ENCODE peak calls at places on chromosomes 2 and 18, in seven cellular contexts. One of them, this sample, is unnamed.
A peak's percentile ranks its signal among the peaks of the same experiment; 100 is the strongest.

GRCh38 chr2:3441465-3441864 is 62.0 kb downstream of the TRAPPC12 start:
- DNase-seq in endodermal cell: no peak
- DNase-seq in Caco-2: no peak
- DNase-seq in fibroblast of villous mesenchyme: no peak
- DNase-seq in activated CD8-positive, alpha-beta T cell treated with anti-CD3 and anti-CD28 coated beads for 36 hours: no peak
- DNase-seq in A549: no peak
- DNase-seq in ovary: no peak
- DNase-seq in this sample: no peak

GRCh38 chr18:34729740-34730338 is 19.7 kb downstream of the DTNA start:
- DNase-seq in endodermal cell: no peak
- DNase-seq in Caco-2: no peak
- DNase-seq in fibroblast of villous mesenchyme: no peak
- DNase-seq in activated CD8-positive, alpha-beta T cell treated with anti-CD3 and anti-CD28 coated beads for 36 hours: no peak
- DNase-seq in A549: no peak
- DNase-seq in ovary: no peak
- DNase-seq in this sample: no peak

GRCh38 chr18:11149441-11150270 is at the start of gene PIEZO2:
- DNase-seq in endodermal cell: peak; percentile 95
- DNase-seq in Caco-2: no peak
- DNase-seq in fibroblast of villous mesenchyme: peak; percentile 77
- DNase-seq in activated CD8-positive, alpha-beta T cell treated with anti-CD3 and anti-CD28 coated beads for 36 hours: peak; percentile 17
- DNase-seq in A549: peak; percentile 14
- DNase-seq in ovary: peak; percentile 44
- DNase-seq in this sample: peak; percentile 29

GRCh38 chr2:121031568-121032340 is 253.2 kb downstream of the TFCP2L1 start:
- DNase-seq in endodermal cell: no peak
- DNase-seq in Caco-2: no peak
- DNase-seq in fibroblast of villous mesenchyme: no peak
- DNase-seq in activated CD8-positive, alpha-beta T cell treated with anti-CD3 and anti-CD28 coated beads for 36 hours: no peak
- DNase-seq in A549: no peak
- DNase-seq in ovary: no peak
- DNase-seq in this sample: no peak

GRCh38 chr2:68764041-68764780 is 29.6 kb downstream of the ARHGAP25 start:
- DNase-seq in endodermal cell: no peak
- DNase-seq in Caco-2: no peak
- DNase-seq in fibroblast of villous mesenchyme: peak; percentile 58
- DNase-seq in activated CD8-positive, alpha-beta T cell treated with anti-CD3 and anti-CD28 coated beads for 36 hours: no peak
- DNase-seq in A549: no peak
- DNase-seq in ovary: no peak
- DNase-seq in this sample: no peak

GRCh38 chr18:65754121-65754520 is 3.3 kb downstream of the CDH7 start:
- DNase-seq in endodermal cell: peak; percentile 58
- DNase-seq in Caco-2: no peak
- DNase-seq in fibroblast of villous mesenchyme: no peak
- DNase-seq in activated CD8-positive, alpha-beta T cell treated with anti-CD3 and anti-CD28 coated beads for 36 hours: no peak
- DNase-seq in A549: no peak
- DNase-seq in ovary: no peak
- DNase-seq in this sample: no peak

GRCh38 chr2:135226961-135227360 is 174.9 kb downstream of the RAB3GAP1 start:
- DNase-seq in endodermal cell: no peak
- DNase-seq in Caco-2: no peak
- DNase-seq in fibroblast of villous mesenchyme: peak; percentile 69
- DNase-seq in activated CD8-positive, alpha-beta T cell treated with anti-CD3 and anti-CD28 coated beads for 36 hours: no peak
- DNase-seq in A549: no peak
- DNase-seq in ovary: no peak
- DNase-seq in this sample: no peak

GRCh38 chr2:201900362-201900761 is 94.0 kb downstream of the CDK15 start:
- DNase-seq in endodermal cell: no peak
- DNase-seq in Caco-2: no peak
- DNase-seq in fibroblast of villous mesenchyme: no peak
- DNase-seq in activated CD8-positive, alpha-beta T cell treated with anti-CD3 and anti-CD28 coated beads for 36 hours: no peak
- DNase-seq in A549: no peak
- DNase-seq in ovary: no peak
- DNase-seq in this sample: no peak

GRCh38 chr18:48924621-48925601 is 25.9 kb downstream of the SMAD7 start:
- DNase-seq in endodermal cell: peak; percentile 52
- DNase-seq in Caco-2: no peak
- DNase-seq in fibroblast of villous mesenchyme: peak; percentile 62
- DNase-seq in activated CD8-positive, alpha-beta T cell treated with anti-CD3 and anti-CD28 coated beads for 36 hours: peak; percentile 63
- DNase-seq in A549: no peak
- DNase-seq in ovary: peak; percentile 58
- DNase-seq in this sample: peak; percentile 20

GRCh38 chr2:91477731-91478672 is 2786.5 kb downstream of the RPIA start:
- DNase-seq in endodermal cell: peak; percentile 38
- DNase-seq in Caco-2: no peak
- DNase-seq in fibroblast of villous mesenchyme: no peak
- DNase-seq in activated CD8-positive, alpha-beta T cell treated with anti-CD3 and anti-CD28 coated beads for 36 hours: no peak
- DNase-seq in A549: no peak
- DNase-seq in ovary: peak; percentile 43
- DNase-seq in this sample: peak; percentile 9

GRCh38 chr2:96065381-96065930 is 30.7 kb upstream of the GPAT2 start:
- DNase-seq in endodermal cell: no peak
- DNase-seq in Caco-2: no peak
- DNase-seq in fibroblast of villous mesenchyme: no peak
- DNase-seq in activated CD8-positive, alpha-beta T cell treated with anti-CD3 and anti-CD28 coated beads for 36 hours: no peak
- DNase-seq in A549: no peak
- DNase-seq in ovary: no peak
- DNase-seq in this sample: no peak

GRCh38 chr2:23506460-23507266 is 121.7 kb downstream of the KLHL29 start:
- DNase-seq in endodermal cell: no peak
- DNase-seq in Caco-2: no peak
- DNase-seq in fibroblast of villous mesenchyme: peak; percentile 8
- DNase-seq in activated CD8-positive, alpha-beta T cell treated with anti-CD3 and anti-CD28 coated beads for 36 hours: no peak
- DNase-seq in A549: no peak
- DNase-seq in ovary: no peak
- DNase-seq in this sample: no peak

GRCh38 chr2:61090386-61090921 is 24.8 kb downstream of the SANBR start:
- DNase-seq in endodermal cell: no peak
- DNase-seq in Caco-2: peak; percentile 58
- DNase-seq in fibroblast of villous mesenchyme: peak; percentile 5
- DNase-seq in activated CD8-positive, alpha-beta T cell treated with anti-CD3 and anti-CD28 coated beads for 36 hours: no peak
- DNase-seq in A549: peak; percentile 22
- DNase-seq in ovary: no peak
- DNase-seq in this sample: no peak

GRCh38 chr2:74576830-74577229 is 22.3 kb downstream of the DOK1 start:
- DNase-seq in endodermal cell: no peak
- DNase-seq in Caco-2: no peak
- DNase-seq in fibroblast of villous mesenchyme: peak; percentile 81
- DNase-seq in activated CD8-positive, alpha-beta T cell treated with anti-CD3 and anti-CD28 coated beads for 36 hours: no peak
- DNase-seq in A549: no peak
- DNase-seq in ovary: no peak
- DNase-seq in this sample: no peak

GRCh38 chr2:64996914-64997313 is 7.7 kb downstream of the SLC1A4 start:
- DNase-seq in endodermal cell: no peak
- DNase-seq in Caco-2: no peak
- DNase-seq in fibroblast of villous mesenchyme: peak; percentile 27
- DNase-seq in activated CD8-positive, alpha-beta T cell treated with anti-CD3 and anti-CD28 coated beads for 36 hours: no peak
- DNase-seq in A549: peak; percentile 18
- DNase-seq in ovary: no peak
- DNase-seq in this sample: no peak

GRCh38 chr2:59413751-59414570 is 1139.5 kb downstream of the BCL11A start:
- DNase-seq in endodermal cell: no peak
- DNase-seq in Caco-2: no peak
- DNase-seq in fibroblast of villous mesenchyme: no peak
- DNase-seq in activated CD8-positive, alpha-beta T cell treated with anti-CD3 and anti-CD28 coated beads for 36 hours: no peak
- DNase-seq in A549: no peak
- DNase-seq in ovary: no peak
- DNase-seq in this sample: no peak

GRCh38 chr2:36459725-36460137 is 104.2 kb downstream of the CRIM1 start:
- DNase-seq in endodermal cell: peak; percentile 84
- DNase-seq in Caco-2: peak; percentile 84
- DNase-seq in fibroblast of villous mesenchyme: peak; percentile 68
- DNase-seq in activated CD8-positive, alpha-beta T cell treated with anti-CD3 and anti-CD28 coated beads for 36 hours: no peak
- DNase-seq in A549: peak; percentile 87
- DNase-seq in ovary: no peak
- DNase-seq in this sample: peak; percentile 78

GRCh38 chr2:195037072-195037471 is 620.0 kb upstream of the SLC39A10 start:
- DNase-seq in endodermal cell: no peak
- DNase-seq in Caco-2: no peak
- DNase-seq in fibroblast of villous mesenchyme: no peak
- DNase-seq in activated CD8-positive, alpha-beta T cell treated with anti-CD3 and anti-CD28 coated beads for 36 hours: no peak
- DNase-seq in A549: no peak
- DNase-seq in ovary: no peak
- DNase-seq in this sample: no peak

GRCh38 chr18:36348331-36348730 is 50.8 kb downstream of the FHOD3 start:
- DNase-seq in endodermal cell: no peak
- DNase-seq in Caco-2: no peak
- DNase-seq in fibroblast of villous mesenchyme: no peak
- DNase-seq in activated CD8-positive, alpha-beta T cell treated with anti-CD3 and anti-CD28 coated beads for 36 hours: no peak
- DNase-seq in A549: no peak
- DNase-seq in ovary: no peak
- DNase-seq in this sample: no peak
- TF ChIP-seq CTCF in endodermal cell: no peak
- TF ChIP-seq CTCF in Caco-2: no peak
- TF ChIP-seq CTCF in fibroblast of villous mesenchyme: no peak
- TF ChIP-seq CTCF in activated CD8-positive, alpha-beta T cell treated with anti-CD3 and anti-CD28 coated beads for 36 hours: no peak
- TF ChIP-seq CTCF in A549: no peak
- TF ChIP-seq CTCF in ovary: no peak
- TF ChIP-seq CTCF in this sample: no peak

GRCh38 chr2:43193652-43193995 is 32.8 kb downstream of the ZFP36L2 start:
- DNase-seq in endodermal cell: no peak
- DNase-seq in Caco-2: no peak
- DNase-seq in fibroblast of villous mesenchyme: no peak
- DNase-seq in activated CD8-positive, alpha-beta T cell treated with anti-CD3 and anti-CD28 coated beads for 36 hours: no peak
- DNase-seq in A549: no peak
- DNase-seq in ovary: no peak
- DNase-seq in this sample: no peak

GRCh38 chr2:43190305-43191052 is 35.9 kb downstream of the ZFP36L2 start:
- DNase-seq in endodermal cell: no peak
- DNase-seq in Caco-2: no peak
- DNase-seq in fibroblast of villous mesenchyme: no peak
- DNase-seq in activated CD8-positive, alpha-beta T cell treated with anti-CD3 and anti-CD28 coated beads for 36 hours: no peak
- DNase-seq in A549: no peak
- DNase-seq in ovary: no peak
- DNase-seq in this sample: no peak

GRCh38 chr2:43192939-43193651 is 33.3 kb downstream of the ZFP36L2 start:
- DNase-seq in endodermal cell: no peak
- DNase-seq in Caco-2: peak; percentile 49
- DNase-seq in fibroblast of villous mesenchyme: no peak
- DNase-seq in activated CD8-positive, alpha-beta T cell treated with anti-CD3 and anti-CD28 coated beads for 36 hours: peak; percentile 46
- DNase-seq in A549: no peak
- DNase-seq in ovary: no peak
- DNase-seq in this sample: no peak

GRCh38 chr2:43193996-43194869 is 32.2 kb downstream of the ZFP36L2 start:
- DNase-seq in endodermal cell: peak; percentile 68
- DNase-seq in Caco-2: peak; percentile 97
- DNase-seq in fibroblast of villous mesenchyme: no peak
- DNase-seq in activated CD8-positive, alpha-beta T cell treated with anti-CD3 and anti-CD28 coated beads for 36 hours: no peak
- DNase-seq in A549: peak; percentile 85
- DNase-seq in ovary: no peak
- DNase-seq in this sample: no peak

GRCh38 chr2:43192039-43192438 is 34.4 kb downstream of the ZFP36L2 start:
- DNase-seq in endodermal cell: peak; percentile 84
- DNase-seq in Caco-2: peak; percentile 36
- DNase-seq in fibroblast of villous mesenchyme: no peak
- DNase-seq in activated CD8-positive, alpha-beta T cell treated with anti-CD3 and anti-CD28 coated beads for 36 hours: peak; percentile 68
- DNase-seq in A549: peak; percentile 51
- DNase-seq in ovary: no peak
- DNase-seq in this sample: no peak
- TF ChIP-seq CTCF in endodermal cell: peak; percentile 77
- TF ChIP-seq CTCF in Caco-2: peak; percentile 19
- TF ChIP-seq CTCF in fibroblast of villous mesenchyme: peak; percentile 22
- TF ChIP-seq CTCF in activated CD8-positive, alpha-beta T cell treated with anti-CD3 and anti-CD28 coated beads for 36 hours: peak; percentile 51
- TF ChIP-seq CTCF in A549: no peak
- TF ChIP-seq CTCF in ovary: no peak
- TF ChIP-seq CTCF in this sample: no peak

DNA sequence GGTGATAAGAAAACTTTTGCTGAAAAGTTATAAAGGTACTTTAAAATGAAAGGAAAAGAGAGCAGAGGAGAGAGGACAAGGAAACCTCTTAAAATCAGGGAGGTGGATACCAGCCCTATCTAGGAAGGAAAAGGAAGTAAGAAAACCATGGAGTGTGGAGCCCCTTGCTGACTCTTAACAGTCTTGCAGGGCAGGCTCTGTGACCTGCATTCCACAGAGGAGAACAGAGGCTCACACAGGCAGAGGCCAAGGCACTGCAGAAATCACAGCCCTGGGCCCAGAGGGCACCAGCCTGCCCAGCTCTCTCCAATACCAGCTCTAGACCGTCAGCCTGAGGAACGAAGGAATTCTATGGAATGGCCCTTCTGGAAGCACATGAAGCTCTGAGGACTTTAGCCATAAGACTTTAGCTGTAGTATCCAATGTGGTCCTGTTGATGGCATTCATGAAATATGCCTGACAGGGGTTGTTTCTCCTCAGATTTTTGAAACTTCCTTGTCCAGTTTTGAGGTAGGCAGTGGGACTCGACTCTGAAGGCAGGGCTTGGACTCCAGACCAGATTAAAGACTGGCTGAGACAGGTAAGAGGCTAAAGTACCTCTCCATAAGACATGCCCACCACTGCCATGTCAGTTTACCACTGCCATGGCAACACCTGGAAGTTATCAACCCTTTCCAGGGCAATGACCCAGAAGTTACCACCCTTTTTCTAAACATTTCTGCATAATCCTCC is 216.3 kb downstream of the ANAPC1 start:
- DNase-seq in endodermal cell: peak; percentile 51
- DNase-seq in Caco-2: peak; percentile 69
- DNase-seq in fibroblast of villous mesenchyme: peak; percentile 90
- DNase-seq in activated CD8-positive, alpha-beta T cell treated with anti-CD3 and anti-CD28 coated beads for 36 hours: no peak
- DNase-seq in A549: peak; percentile 42
- DNase-seq in ovary: no peak
- DNase-seq in this sample: peak; percentile 73
- TF ChIP-seq CTCF in endodermal cell: peak; percentile 30
- TF ChIP-seq CTCF in Caco-2: peak; percentile 55
- TF ChIP-seq CTCF in fibroblast of villous mesenchyme: peak; percentile 80
- TF ChIP-seq CTCF in activated CD8-positive, alpha-beta T cell treated with anti-CD3 and anti-CD28 coated beads for 36 hours: no peak
- TF ChIP-seq CTCF in A549: peak; percentile 29
- TF ChIP-seq CTCF in ovary: peak; percentile 22
- TF ChIP-seq CTCF in this sample: peak; percentile 58

DNA sequence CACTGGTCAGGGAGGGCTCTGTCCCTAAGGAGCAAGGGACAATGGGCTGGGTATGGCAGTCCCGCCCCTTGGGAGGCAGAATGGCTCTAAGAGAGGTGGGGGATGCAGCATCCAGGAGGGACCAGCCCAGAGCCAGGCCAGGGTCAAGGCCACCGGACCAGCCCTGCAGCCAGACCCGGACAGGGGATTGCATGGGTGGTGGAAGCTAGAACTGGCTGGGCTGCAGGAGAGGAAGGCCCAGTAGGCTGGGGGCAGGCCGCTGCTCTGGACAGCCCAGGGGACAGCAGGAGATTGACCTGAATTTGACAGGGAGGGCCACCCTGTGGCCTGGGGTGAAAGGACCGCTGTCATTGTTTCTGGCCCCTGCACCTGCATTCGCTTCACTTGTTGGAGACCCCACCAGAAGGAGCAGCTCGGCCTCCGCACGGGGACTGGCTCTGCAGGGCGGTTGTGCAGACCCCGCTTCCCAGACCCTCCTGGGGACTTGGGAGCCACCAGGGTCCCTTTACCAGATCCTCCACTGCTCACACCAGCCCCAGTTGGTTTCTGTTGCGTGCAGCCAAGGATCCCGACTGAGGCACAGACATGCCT is 14.6 kb downstream of the RAMP1 start:
- DNase-seq in endodermal cell: peak; percentile 44
- DNase-seq in Caco-2: no peak
- DNase-seq in fibroblast of villous mesenchyme: no peak
- DNase-seq in activated CD8-positive, alpha-beta T cell treated with anti-CD3 and anti-CD28 coated beads for 36 hours: no peak
- DNase-seq in A549: no peak
- DNase-seq in ovary: peak; percentile 67
- DNase-seq in this sample: no peak
- TF ChIP-seq CTCF in endodermal cell: peak; percentile 23
- TF ChIP-seq CTCF in Caco-2: no peak
- TF ChIP-seq CTCF in fibroblast of villous mesenchyme: no peak
- TF ChIP-seq CTCF in activated CD8-positive, alpha-beta T cell treated with anti-CD3 and anti-CD28 coated beads for 36 hours: no peak
- TF ChIP-seq CTCF in A549: no peak
- TF ChIP-seq CTCF in ovary: no peak
- TF ChIP-seq CTCF in this sample: no peak

GRCh38 chr18:8359076-8359475 is 250.2 kb upstream of the RAB12 start:
- DNase-seq in endodermal cell: peak; percentile 69
- DNase-seq in Caco-2: no peak
- DNase-seq in fibroblast of villous mesenchyme: no peak
- DNase-seq in activated CD8-positive, alpha-beta T cell treated with anti-CD3 and anti-CD28 coated beads for 36 hours: no peak
- DNase-seq in A549: no peak
- DNase-seq in ovary: no peak
- DNase-seq in this sample: no peak
- TF ChIP-seq CTCF in endodermal cell: peak; percentile 50
- TF ChIP-seq CTCF in Caco-2: no peak
- TF ChIP-seq CTCF in fibroblast of villous mesenchyme: no peak
- TF ChIP-seq CTCF in activated CD8-positive, alpha-beta T cell treated with anti-CD3 and anti-CD28 coated beads for 36 hours: no peak
- TF ChIP-seq CTCF in A549: no peak
- TF ChIP-seq CTCF in ovary: no peak
- TF ChIP-seq CTCF in this sample: no peak